ENCODE peak calls at places on chromosomes 5 and 9, in four cellular contexts. N, J, M and U are unnamed samples.
A peak's percentile ranks its signal among the peaks of the same experiment; 100 is the strongest.

GRCh38 chr5:30596495-30597064 is 596.9 kb upstream of the CDH6 start:
- DNase-seq in M (no peak), J (no peak), N (no peak), U (no peak)

GRCh38 chr5:111367081-111367480 is 142.9 kb downstream of the CAMK4 start:
- DNase-seq in N (no peak), J (no peak), M (no peak), U (no peak)

GRCh38 chr5:98482321-98483111 is 290.9 kb upstream of the RGMB start:
- DNase-seq in J (no peak), N (no peak), M (no peak), U (no peak)

GRCh38 chr9:130770679-130771442 is 64.2 kb upstream of the ABL1 start:
- DNase-seq in J (peak; percentile 49), M (no peak), N (peak; percentile 90), U (peak; percentile 18)

GRCh38 chr5:59722875-59723274 is 170.7 kb downstream of the PDE4D start:
- DNase-seq in M (no peak), J (no peak), N (no peak), U (no peak)

GRCh38 chr5:82422751-82423181 is 144.6 kb upstream of the RPS23 start:
- DNase-seq in N (peak; percentile 43), J (no peak), M (peak; percentile 37), U (no peak)

GRCh38 chr5:40353442-40353841 is 326.3 kb upstream of the PTGER4 start:
- DNase-seq in J (no peak), N (no peak), M (no peak), U (no peak)

GRCh38 chr9:133130721-133131244 is 9.7 kb upstream of the RALGDS start:
- DNase-seq in J (peak; percentile 77), N (no peak), M (no peak), U (no peak)

GRCh38 chr9:134212809-134213507 is 48.6 kb upstream of the RNU6ATAC start:
- DNase-seq in M (no peak), J (no peak), N (no peak), U (no peak)

GRCh38 chr5:165014439-165014838 is 1509.0 kb downstream of the MAT2B start:
- DNase-seq in M (no peak), J (no peak), N (no peak), U (no peak)

GRCh38 chr9:79384506-79384905 is 187.3 kb upstream of the TLE4 start:
- DNase-seq in N (no peak), J (no peak), M (no peak), U (no peak)

GRCh38 chr5:139982975-139983240 is 60.2 kb downstream of the NRG2 start:
- DNase-seq in J (no peak), N (no peak), M (no peak), U (no peak)

GRCh38 chr5:54457094-54457531 is 1.6 kb downstream of the HSPB3 start:
- DNase-seq in J (no peak), N (peak; percentile 82), M (peak; percentile 52), U (no peak)

GRCh38 chr5:153513171-153513570 is 22.7 kb downstream of the GRIA1 start:
- DNase-seq in M (peak; percentile 7), N (no peak), J (no peak), U (no peak)

GRCh38 chr5:110727025-110727314 is 499 bp upstream of the TMEM232 start:
- DNase-seq in N (no peak), J (peak; percentile 4), M (no peak), U (no peak)

GRCh38 chr5:132459031-132459982 is 31.3 kb downstream of the IRF1 start:
- DNase-seq in J (no peak), M (peak; percentile 61), N (peak; percentile 87), U (no peak)

GRCh38 chr9:114000671-114001409 is 77.3 kb downstream of the AMBP start:
- DNase-seq in N (no peak), M (no peak), J (no peak), U (no peak)

GRCh38 chr9:14218253-14218652 is 95.7 kb downstream of the NFIB start:
- DNase-seq in J (no peak), N (no peak), M (peak; percentile 38), U (no peak)

GRCh38 chr9:87464110-87464991 is 33.3 kb upstream of the DAPK1 start:
- DNase-seq in M (no peak), N (peak; percentile 24), J (no peak), U (no peak)

GRCh38 chr9:121380941-121381340 is 10.9 kb upstream of the STOM start:
- DNase-seq in N (no peak), J (no peak), M (no peak), U (no peak)

GRCh38 chr5:160466121-160466520 is 44.5 kb downstream of the PTTG1 start:
- DNase-seq in M (no peak), J (no peak), N (no peak), U (no peak)

GRCh38 chr5:139796061-139796806 is 626 bp downstream of the PSD2 start:
- DNase-seq in M (no peak), J (no peak), N (no peak), U (no peak)

GRCh38 chr5:12217039-12217438 is 312.8 kb upstream of the CTNND2 start:
- DNase-seq in N (no peak), M (no peak), J (no peak), U (no peak)

GRCh38 chr9:35871514-35871913 is 1.3 kb upstream of the OR13J1 start:
- DNase-seq in J (no peak), N (no peak), M (no peak), U (no peak)

GRCh38 chr9:68443560-68443959 is 87.1 kb downstream of the PGM5 start:
- DNase-seq in N (peak; percentile 24), M (no peak), J (no peak), U (no peak)

GRCh38 chr9:5562806-5563416 is 52.6 kb downstream of the PDCD1LG2 start:
- DNase-seq in J (no peak), N (no peak), M (no peak), U (no peak)

GRCh38 chr5:126868961-126869451 is 92.1 kb downstream of the LMNB1 start:
- DNase-seq in N (no peak), M (no peak), J (no peak), U (no peak)

GRCh38 chr5:57386958-57387357 is 95.7 kb downstream of the ACTBL2 start:
- DNase-seq in J (peak; percentile 2), M (no peak), N (peak; percentile 66), U (no peak)

GRCh38 chr5:57382665-57383064 is 99.9 kb downstream of the ACTBL2 start:
- DNase-seq in M (no peak), J (no peak), N (no peak), U (no peak)

DNA sequence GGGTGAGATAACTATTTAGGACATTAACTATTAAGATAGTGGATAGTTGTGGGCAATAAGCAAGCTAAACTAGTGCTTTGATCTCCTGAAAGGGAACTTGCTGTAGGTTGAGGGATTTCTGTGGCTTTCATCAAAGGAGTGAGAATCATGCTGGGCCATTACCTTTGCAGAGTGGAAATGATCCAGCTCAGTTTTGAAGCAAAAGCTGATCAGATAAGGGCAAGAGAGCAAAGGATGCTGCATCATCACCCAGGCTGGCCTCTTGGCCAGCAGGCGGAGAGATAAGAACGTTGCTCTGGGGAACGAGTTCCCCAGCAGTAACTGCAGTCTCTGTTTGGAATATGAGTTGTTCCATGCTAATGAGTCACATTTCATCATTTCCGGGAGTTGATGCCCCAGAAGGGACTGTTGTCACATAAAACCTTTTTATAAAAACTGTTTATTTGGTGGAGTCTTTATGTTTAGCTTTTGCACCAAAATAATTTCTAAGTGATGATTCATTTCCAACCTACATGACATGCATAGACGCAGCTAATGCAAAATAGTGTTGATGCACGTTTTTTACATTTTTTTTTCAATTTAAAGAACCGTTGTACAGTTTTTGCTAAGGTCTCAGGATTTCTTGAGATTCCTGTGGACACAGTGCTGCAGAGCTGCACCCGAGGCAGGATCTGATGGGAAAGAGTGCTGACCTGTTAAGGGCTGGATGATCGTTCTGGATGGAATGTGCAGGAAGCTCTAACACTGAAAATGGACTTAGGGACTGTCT is 99.3 kb downstream of the ACTBL2 start:
- DNase-seq in N (peak; percentile 96), M (no peak), J (peak; percentile 24), U (peak; percentile 82)
- H3K36me3 ChIP-seq in N (no peaks in the 10 kb centered on the region), M (no peaks in the 10 kb centered on the region), J (no peaks in the 10 kb centered on the region), U (no peaks in the 10 kb centered on the region)

DNA sequence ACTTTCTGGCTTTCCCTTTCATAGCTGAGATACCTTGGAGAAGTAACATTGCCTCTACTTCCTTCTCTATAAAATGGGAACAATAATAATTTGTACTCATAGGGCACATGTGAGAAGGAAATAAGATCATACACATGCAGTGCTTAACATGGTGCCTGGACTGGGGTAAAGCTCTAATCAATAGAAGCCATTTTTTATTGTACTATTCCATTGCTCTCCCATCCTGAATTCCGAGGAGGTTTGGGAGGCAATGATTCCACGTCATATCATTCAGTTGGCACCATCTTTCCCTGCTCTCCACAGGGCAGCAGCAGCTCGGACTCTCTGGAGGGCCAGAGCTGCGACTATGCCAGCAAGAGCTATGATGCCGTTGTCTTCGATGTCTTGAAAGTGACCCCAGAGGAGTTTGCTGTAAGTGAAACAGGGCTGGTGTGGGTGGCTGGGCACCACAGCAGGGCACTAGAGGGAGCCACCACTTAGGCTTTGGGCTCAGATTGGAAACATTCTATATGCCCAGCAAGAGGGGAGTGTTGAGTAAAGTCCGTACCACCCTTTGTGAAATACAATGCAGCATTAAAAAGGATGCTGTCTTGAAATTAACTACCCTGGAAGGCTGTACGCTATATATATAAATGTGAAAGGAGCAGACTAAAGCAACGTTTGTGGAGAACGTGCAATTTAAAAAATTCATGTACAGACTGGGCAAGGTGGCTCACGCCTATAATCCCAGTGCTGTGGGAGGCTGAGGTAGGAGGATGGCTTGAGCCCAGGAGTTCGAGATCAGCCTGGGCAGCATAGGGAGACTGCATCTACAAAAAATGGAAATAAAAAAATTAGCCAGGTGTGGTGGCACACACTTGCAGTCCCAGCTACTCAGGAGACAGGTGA is 51.2 kb downstream of the RALGPS1 start:
- DNase-seq in N (peak; percentile 77), J (peak; percentile 55), M (no peak), U (peak; percentile 38)
- TF ChIP-seq CTCF in N (peak; percentile 99), J (peak; percentile 89), M (peak; percentile 18), U (peak; percentile 86)

GRCh38 chr9:93657331-93658111 is 81.1 kb downstream of the PHF2 start:
- DNase-seq in N (no peak), M (no peak), J (no peak), U (no peak)

GRCh38 chr9:93658184-93658925 is 82.0 kb downstream of the PHF2 start:
- DNase-seq in M (no peak), J (no peak), N (no peak), U (no peak)

GRCh38 chr9:93660647-93661046 is 84.3 kb downstream of the PHF2 start:
- DNase-seq in J (no peak), N (no peak), M (no peak), U (no peak)

GRCh38 chr9:93659837-93660177 is 83.4 kb downstream of the PHF2 start:
- DNase-seq in N (no peak), J (no peak), M (no peak), U (no peak)

DNA sequence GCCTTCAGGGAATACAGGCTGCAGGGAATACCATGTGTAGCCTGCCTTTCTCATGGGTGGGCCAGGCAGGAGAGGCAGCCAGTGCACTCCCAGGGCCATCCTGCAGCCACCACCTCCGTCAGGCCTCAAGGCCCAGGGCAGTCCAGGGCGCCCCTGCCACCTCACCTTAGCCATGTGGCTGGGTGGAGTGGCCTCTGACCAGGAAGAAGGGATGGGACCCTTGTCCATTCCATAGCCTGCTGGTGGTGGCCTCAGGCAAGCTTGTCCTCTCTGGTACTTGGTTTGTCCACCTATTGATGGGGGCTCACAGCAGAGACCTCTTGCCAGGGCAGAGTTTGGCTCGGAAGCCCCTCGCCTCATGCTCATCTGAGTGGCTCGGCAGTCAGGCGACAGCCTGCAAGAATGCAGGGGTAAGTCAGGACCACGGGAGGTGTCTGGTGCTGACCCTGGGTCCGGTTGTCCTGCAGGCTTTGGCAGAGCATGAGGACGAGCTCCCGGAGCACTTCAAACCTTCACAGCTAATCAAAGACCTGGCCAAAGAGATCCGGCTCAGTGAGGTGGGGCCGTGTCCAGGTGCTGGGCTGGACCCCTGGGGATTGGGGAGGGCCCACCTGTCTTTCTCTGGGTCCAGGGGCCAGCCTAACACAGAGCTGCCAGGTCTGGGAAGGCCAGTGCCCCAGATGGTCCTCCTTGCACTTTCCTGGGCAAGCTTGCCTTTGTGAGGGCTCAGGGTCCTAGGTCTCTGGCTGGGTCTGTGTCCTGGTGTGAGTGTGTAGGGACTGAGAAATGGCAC is 82.9 kb downstream of the PHF2 start:
- DNase-seq in N (no peak), J (no peak), M (no peak), U (no peak)
- H3K36me3 ChIP-seq in N (peaks cover 4% of the 10 kb centered on the region), J (no peaks in the 10 kb centered on the region), M (no peaks in the 10 kb centered on the region), U (no peaks in the 10 kb centered on the region)

GRCh38 chr5:175821790-175822211 is 49.6 kb upstream of the CPLX2 start:
- DNase-seq in J (no peak), N (no peak), M (no peak), U (no peak)
- TF ChIP-seq CTCF in J (no peak), N (no peak), M (no peak), U (no peak)